ENCODE peak calls at places on chromosomes 16 and 17, in nine cellular contexts. D is vagina, O is H1, Z is GM23338, Y is transverse colon, B is breast epithelium, I is sigmoid colon, L is K562, Q is HCT116. W is an unnamed sample. For H3K4me1, the result is how much of the 10 kb centered on the place peaks cover.

GRCh38 chr16:68436581-68436980 is 11.7 kb downstream of the SMPD3 start:
- DNase-seq in D (no peak), I (no peak), O (peak), L (peak), B (no peak), Y (no peak), Q (peak), Z (peak), W (no peak)

GRCh38 chr17:82956146-82956725 is 116.4 kb upstream of the ZNF750 start:
- DNase-seq in D (no peak), L (no peak), Y (no peak), Z (no peak), Q (no peak), B (peak), I (peak), O (no peak), W (peak)

GRCh38 chr16:87288753-87289362 is 28.3 kb downstream of the C16orf95 start:
- DNase-seq in I (no peak), L (no peak), O (no peak), Y (no peak), B (no peak), D (no peak), Z (no peak), Q (no peak), W (no peak)

GRCh38 chr17:36703860-36704266 is 102.5 kb downstream of the MRM1 start:
- DNase-seq in I (no peak), Z (peak), O (peak), B (no peak), Y (peak), L (peak), Q (no peak), D (no peak), W (no peak)

GRCh38 chr17:35432176-35433074 is at the start of gene SLFN12:
- DNase-seq in D (no peak), B (no peak), I (peak), Z (peak), Y (peak), L (no peak), Q (no peak), O (peak), W (peak)

GRCh38 chr17:19424934-19425868 is 14.2 kb downstream of the RNF112 start:
- DNase-seq in L (no peak), Q (no peak), O (no peak), Y (no peak), I (no peak), B (no peak), Z (no peak), D (no peak), W (no peak)

GRCh38 chr16:3780570-3780969 is 63.2 kb upstream of the TRAP1 start:
- DNase-seq in Z (no peak), Q (no peak), Y (no peak), I (no peak), O (no peak), B (no peak), L (peak), D (no peak), W (no peak)

GRCh38 chr17:29524692-29525091 is 42.1 kb downstream of the ABHD15 start:
- DNase-seq in Q (no peak), I (no peak), Z (no peak), Y (no peak), B (no peak), D (no peak), L (no peak), O (no peak), W (no peak)

GRCh38 chr16:88449267-88449561 is 3.9 kb upstream of the ZFPM1 start:
- DNase-seq in Y (peak), D (no peak), Z (no peak), I (no peak), L (no peak), O (no peak), Q (no peak), B (no peak), W (no peak)

GRCh38 chr17:50935201-50936124 is 69.3 kb upstream of the TOB1 start:
- DNase-seq in Z (no peak), Y (peak), I (peak), Q (no peak), L (no peak), D (no peak), B (peak), O (no peak), W (peak)

GRCh38 chr16:57994778-57995177 is 5.7 kb downstream of the ZNF319 start:
- DNase-seq in B (no peak), I (no peak), Z (peak), L (peak), D (no peak), O (no peak), Q (peak), Y (peak), W (peak)

GRCh38 chr16:49855822-49856740 is at the start of gene ZNF423:
- DNase-seq in L (no peak), Z (peak), Y (peak), D (no peak), B (no peak), I (no peak), O (no peak), Q (no peak), W (no peak)

GRCh38 chr16:59635674-59636073 is 901.6 kb upstream of the GOT2 start:
- DNase-seq in D (no peak), B (no peak), Q (no peak), I (no peak), Z (no peak), Y (no peak), O (no peak), L (no peak), W (no peak)

GRCh38 chr17:78366109-78366848 is 6.4 kb upstream of the SOCS3 start:
- DNase-seq in Z (peak), I (no peak), L (no peak), D (no peak), O (no peak), B (no peak), Q (no peak), Y (no peak), W (no peak)
- TF ChIP-seq POLR2AphosphoS5 in Z (no peak), I (no peak), L (no peak), D (no peak), O (no peak), B (peak), Q (no peak), Y (no peak), W (no peak)

GRCh38 chr17:63961355-63962207 is 11.1 kb downstream of the SCN4A start:
- DNase-seq in I (peak), Y (peak), Q (peak), B (no peak), L (peak), Z (peak), O (peak), D (no peak), W (no peak)

GRCh38 chr17:63960006-63960405 is 12.7 kb downstream of the SCN4A start:
- DNase-seq in O (no peak), I (no peak), Z (no peak), B (no peak), D (no peak), Q (no peak), L (no peak), Y (no peak), W (no peak)

GRCh38 chr17:63960430-63960829 is 12.3 kb downstream of the SCN4A start:
- DNase-seq in O (no peak), Y (no peak), L (no peak), B (no peak), Z (peak), D (no peak), I (no peak), Q (no peak), W (no peak)

GRCh38 chr17:63963123-63963522 is 9.6 kb downstream of the SCN4A start:
- DNase-seq in O (no peak), B (no peak), D (no peak), Y (no peak), Z (no peak), I (no peak), L (no peak), Q (no peak), W (no peak)

GRCh38 chr17:63962298-63962744 is 10.4 kb downstream of the SCN4A start:
- DNase-seq in Q (no peak), Z (no peak), D (no peak), B (no peak), I (no peak), O (no peak), Y (no peak), L (no peak), W (no peak)
- H3K4me1 ChIP-seq in Q (under half), Z (under half), D (under half), B (under half), I (under half), O (under half), Y (under half), L (under half), W (half or more)

GRCh38 chr16:8032406-8032805 is 557.9 kb downstream of the TMEM114 start:
- DNase-seq in B (no peak), Q (no peak), Y (no peak), L (no peak), D (no peak), Z (no peak), O (no peak), I (no peak), W (no peak)
- TF ChIP-seq POLR2AphosphoS5 in B (no peak), Q (no peak), Y (no peak), L (no peak), D (no peak), Z (no peak), O (no peak), I (no peak), W (no peak)

GRCh38 chr17:57626520-57627210 is 118.4 kb downstream of the CCDC182 start:
- DNase-seq in B (no peak), Q (no peak), Y (no peak), I (no peak), O (no peak), L (no peak), D (no peak), Z (no peak), W (peak)

GRCh38 chr17:57624390-57624789 is 120.7 kb downstream of the CCDC182 start:
- DNase-seq in O (no peak), Q (no peak), B (peak), Z (no peak), Y (no peak), I (no peak), L (no peak), D (no peak), W (peak)

GRCh38 chr17:57623620-57624019 is 121.5 kb downstream of the CCDC182 start:
- DNase-seq in I (no peak), Y (no peak), O (no peak), Q (no peak), L (no peak), D (no peak), B (no peak), Z (no peak), W (peak)

GRCh38 chr17:57625957-57626356 is 119.1 kb downstream of the CCDC182 start:
- DNase-seq in Z (no peak), D (no peak), I (no peak), O (no peak), Y (no peak), B (no peak), Q (no peak), L (no peak), W (peak)

DNA sequence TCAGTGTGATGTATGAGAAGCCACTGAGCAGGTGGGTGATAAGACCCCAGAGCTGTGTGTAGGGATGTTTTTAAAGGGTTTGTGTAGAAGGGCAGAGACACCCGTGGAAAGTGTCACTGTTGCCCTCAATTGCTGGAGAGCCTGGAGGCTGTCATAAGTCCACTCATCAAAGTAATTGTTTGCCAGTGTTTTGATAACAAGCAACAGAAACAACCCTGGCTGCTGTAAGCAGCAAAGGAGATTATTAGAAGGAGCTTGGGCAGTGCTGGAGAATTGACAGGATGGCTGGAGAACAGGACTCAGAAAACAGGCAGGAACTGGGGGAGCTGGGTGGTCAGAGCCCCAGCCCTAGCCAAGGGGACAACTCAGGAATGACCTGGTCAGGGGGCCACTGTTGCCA is 119.6 kb downstream of the CCDC182 start:
- DNase-seq in Z (no peak), B (no peak), D (no peak), O (no peak), Q (no peak), I (no peak), Y (no peak), L (no peak), W (no peak)
- H3K4me1 ChIP-seq in Z (under half), B (under half), D (under half), O (under half), Q (under half), I (under half), Y (under half), L (under half), W (half or more)

DNA sequence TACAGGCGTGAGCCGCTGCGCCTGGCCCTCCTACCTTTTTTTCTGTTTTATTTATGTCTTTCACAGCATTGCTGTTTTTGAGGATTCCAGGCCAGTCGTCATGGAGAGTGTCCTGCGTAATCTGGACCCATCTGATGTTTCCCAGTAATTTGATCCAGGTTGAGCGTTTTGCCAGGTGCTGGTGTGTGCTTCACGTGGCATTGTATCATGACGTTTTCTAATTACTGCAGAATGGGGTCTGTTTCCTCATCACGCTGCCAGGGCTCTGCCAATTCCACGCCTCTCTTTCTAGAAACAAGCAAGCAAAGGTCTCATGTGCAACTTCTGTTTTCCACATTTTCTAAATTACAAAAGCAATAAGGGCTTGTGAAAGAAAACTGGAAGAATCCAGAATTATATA is 28.3 kb upstream of the BHLHA9 start:
- DNase-seq in D (no peak), Y (no peak), I (peak), L (no peak), Q (no peak), O (no peak), B (no peak), Z (no peak), W (no peak)
- TF ChIP-seq POLR2AphosphoS5 in D (no peak), Y (no peak), I (no peak), L (no peak), Q (no peak), O (no peak), B (peak), Z (no peak), W (no peak)

DNA sequence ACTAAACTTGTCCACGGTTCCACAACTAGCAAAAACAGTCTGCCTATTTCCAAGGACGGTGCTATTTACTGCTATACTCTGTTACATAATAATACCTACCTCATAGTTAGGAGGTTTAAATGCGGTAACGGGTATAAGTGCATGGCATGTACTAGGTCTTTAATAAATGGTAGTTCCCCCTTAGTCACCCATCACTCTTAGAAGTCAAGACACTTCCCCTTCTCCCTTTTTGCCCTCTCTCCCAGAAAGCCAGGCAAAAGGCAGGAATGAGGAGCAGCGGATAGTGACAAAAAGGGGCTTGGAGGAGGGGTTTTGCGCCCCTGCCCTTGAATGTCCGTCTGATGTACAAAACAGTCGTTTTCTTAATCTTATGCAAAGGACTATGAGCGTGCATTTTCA is 1.1 kb upstream of the LSM12 start:
- DNase-seq in D (no peak), L (peak), O (no peak), Q (no peak), Z (no peak), I (no peak), Y (no peak), B (no peak), W (peak)
- H3K4me1 ChIP-seq in D (under half), L (under half), O (under half), Q (under half), Z (under half), I (under half), Y (under half), B (under half), W (half or more)

DNA sequence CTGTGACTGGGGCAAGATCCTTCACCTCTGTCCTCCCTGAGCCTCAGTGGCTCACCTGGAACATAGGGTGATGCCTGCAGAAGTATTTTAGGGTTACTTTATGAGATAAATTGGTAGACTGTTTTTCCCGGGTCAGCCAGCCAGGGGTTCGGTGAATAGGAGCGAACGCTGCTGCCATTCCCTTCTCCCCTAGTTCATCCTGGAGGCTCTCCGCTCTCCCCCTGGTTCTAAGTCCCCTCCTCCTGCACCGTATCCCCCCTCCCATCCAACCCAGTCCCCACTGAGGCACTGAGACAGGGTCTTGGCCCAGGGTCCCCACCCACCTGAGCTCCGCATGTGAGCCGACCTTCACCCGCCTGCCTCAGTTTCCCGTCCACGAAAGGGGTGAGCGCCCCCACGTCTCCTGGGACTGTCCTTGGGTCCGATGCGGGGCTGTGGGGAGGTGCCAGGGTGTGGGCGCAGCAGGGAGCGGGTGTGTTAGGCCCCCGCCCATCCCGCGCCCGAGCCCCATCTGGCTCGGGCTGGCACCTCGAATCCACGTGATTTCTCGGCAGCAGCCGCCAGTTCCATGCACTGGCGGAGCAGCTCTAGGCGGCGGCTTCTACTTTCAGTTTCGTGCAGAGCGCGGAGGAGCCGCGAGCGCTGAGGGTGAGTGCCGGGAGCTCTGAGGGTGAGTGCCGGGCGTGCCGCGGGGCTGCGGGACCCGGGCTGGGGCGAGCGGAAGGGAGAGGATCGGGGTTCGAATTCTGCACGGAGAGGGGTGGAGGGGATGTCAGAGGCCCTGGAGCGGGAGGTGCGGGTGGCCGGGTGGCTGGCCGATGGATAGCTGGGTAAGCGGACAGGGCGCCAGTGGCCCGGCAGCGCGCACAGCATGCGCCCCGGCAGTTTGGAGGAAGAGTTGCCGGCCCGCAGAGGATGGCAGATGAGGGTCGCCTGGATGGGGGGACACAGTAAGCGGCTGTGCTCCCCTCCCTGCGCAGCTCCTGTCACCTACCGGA is at the start of gene NLRC5:
- DNase-seq in I (peak), Y (peak), Q (peak), L (no peak), Z (peak), O (peak), D (no peak), B (peak), W (peak)
- TF ChIP-seq POLR2AphosphoS5 in I (peak), Y (peak), Q (peak), L (no peak), Z (peak), O (no peak), D (peak), B (peak), W (peak)

GRCh38 chr17:15475620-15476354 is 8.4 kb upstream of the CDRT4 start:
- DNase-seq in B (no peak), D (no peak), L (no peak), Y (no peak), Q (no peak), O (no peak), I (peak), Z (no peak), W (no peak)
- H3K4me1 ChIP-seq in B (under half), D (under half), L (under half), Y (under half), Q (under half), O (under half), I (under half), Z (under half), W (under half)

W was measured in spleen.